ENCODE peak calls at places on chromosomes 3 and 15, in seven cellular contexts. B is mammary epithelial cell, Z is cardiac fibroblast, P is activated B cell treated with CpG ODN at 0.5 μM for 24 hours, X is AG09319, M is A549, J is AG10803. Q is an unnamed sample.

GRCh38 chr3:132880986-132881385 is 157.2 kb upstream of the TMEM108 start:
- DNase-seq in B (no peak), Z (no peak), P (no peak), X (no peak), M (no peak), J (no peak), Q (no peak)

GRCh38 chr15:50562735-50563640 is 16.5 kb upstream of the USP50 start:
- DNase-seq in B (peak), Z (peak), P (no peak), X (no peak), M (no peak), J (peak), Q (no peak)

GRCh38 chr3:4417449-4417848 is 49.6 kb downstream of the SUMF1 start:
- DNase-seq in B (no peak), Z (peak), P (no peak), X (no peak), M (no peak), J (peak), Q (no peak)

GRCh38 chr15:70362911-70363310 is 265.2 kb upstream of the TLE3 start:
- DNase-seq in B (no peak), Z (peak), P (no peak), X (no peak), M (peak), J (peak), Q (peak)

GRCh38 chr3:57158813-57159678 is 6.1 kb downstream of the IL17RD start:
- DNase-seq in B (peak), Z (no peak), P (no peak), X (no peak), M (no peak), J (no peak), Q (no peak)

GRCh38 chr3:177995006-177995732 is 541.1 kb upstream of the KCNMB2 start:
- DNase-seq in B (peak), Z (peak), P (no peak), X (no peak), M (no peak), J (no peak), Q (no peak)

GRCh38 chr3:57227930-57228733 is 603 bp downstream of the APPL1 start:
- DNase-seq in B (peak), Z (peak), P (peak), X (no peak), M (peak), J (peak), Q (peak)

GRCh38 chr15:90249123-90249863 is at the start of gene TTLL13:
- DNase-seq in B (peak), Z (peak), P (peak), X (peak), M (peak), J (peak), Q (peak)

GRCh38 chr3:188389711-188390346 is 235.9 kb downstream of the LPP start:
- DNase-seq in B (peak), Z (peak), P (peak), X (no peak), M (no peak), J (no peak), Q (peak)

GRCh38 chr3:13308406-13308805 is 111.7 kb downstream of the NUP210 start:
- DNase-seq in B (peak), Z (peak), P (no peak), X (no peak), M (peak), J (peak), Q (peak)

GRCh38 chr3:155618575-155618974 is 126.3 kb downstream of the PLCH1 start:
- DNase-seq in B (no peak), Z (no peak), P (no peak), X (no peak), M (no peak), J (no peak), Q (no peak)

GRCh38 chr3:187813198-187813597 is 67.9 kb upstream of the BCL6 start:
- DNase-seq in B (no peak), Z (no peak), P (no peak), X (no peak), M (no peak), J (no peak), Q (no peak)

GRCh38 chr3:146222204-146223046 is 28.5 kb downstream of the PLSCR4 start:
- DNase-seq in B (no peak), Z (peak), P (no peak), X (no peak), M (peak), J (no peak), Q (no peak)

GRCh38 chr15:83372434-83372873 is 74.7 kb upstream of the SH3GL3 start:
- DNase-seq in B (peak), Z (no peak), P (no peak), X (no peak), M (no peak), J (peak), Q (no peak)

GRCh38 chr3:58597770-58598310 is 20.6 kb upstream of the FAM107A start:
- DNase-seq in B (no peak), Z (no peak), P (no peak), X (no peak), M (no peak), J (no peak), Q (no peak)

GRCh38 chr3:186938716-186939115 is 8.4 kb downstream of the ST6GAL1 start:
- DNase-seq in B (no peak), Z (peak), P (no peak), X (no peak), M (no peak), J (no peak), Q (no peak)

GRCh38 chr3:185822221-185822956 is 2.5 kb downstream of the IGF2BP2 start:
- DNase-seq in B (peak), Z (peak), P (no peak), X (no peak), M (no peak), J (peak), Q (no peak)

GRCh38 chr3:69239063-69239462 is 116.7 kb upstream of the LMOD3 start:
- DNase-seq in B (no peak), Z (no peak), P (no peak), X (no peak), M (no peak), J (no peak), Q (no peak)

GRCh38 chr15:94070341-94071275 is 160.8 kb upstream of the MCTP2 start:
- DNase-seq in B (no peak), Z (no peak), P (no peak), X (no peak), M (peak), J (peak), Q (no peak)

GRCh38 chr15:89457086-89457485 is 39.3 kb downstream of the RHCG start:
- DNase-seq in B (peak), Z (peak), P (no peak), X (no peak), M (peak), J (peak), Q (no peak)

GRCh38 chr15:59222906-59223579 is 16.4 kb downstream of the LDHAL6B start:
- DNase-seq in B (no peak), Z (no peak), P (no peak), X (no peak), M (no peak), J (no peak), Q (no peak)

GRCh38 chr3:82293867-82294266 is 532.4 kb upstream of the GBE1 start:
- DNase-seq in B (no peak), Z (peak), P (no peak), X (no peak), M (no peak), J (no peak), Q (peak)

GRCh38 chr3:33144433-33144832 is 30.6 kb downstream of the CRTAP start:
- DNase-seq in B (no peak), Z (no peak), P (no peak), X (no peak), M (peak), J (no peak), Q (peak)

GRCh38 chr3:141294848-141295247 is 63.2 kb downstream of the PXYLP1 start:
- DNase-seq in B (peak), Z (peak), P (no peak), X (no peak), M (peak), J (peak), Q (no peak)

GRCh38 chr3:6799264-6799915 is 61.5 kb upstream of the GRM7 start:
- DNase-seq in B (peak), Z (peak), P (no peak), X (no peak), M (peak), J (peak), Q (peak)

GRCh38 chr3:43153189-43154083 is 47.6 kb upstream of the POMGNT2 start:
- DNase-seq in B (no peak), Z (peak), P (no peak), X (peak), M (no peak), J (peak), Q (no peak)

GRCh38 chr15:48358229-48358641 is 27.0 kb downstream of the DUT start:
- DNase-seq in B (no peak), Z (peak), P (no peak), X (no peak), M (peak), J (peak), Q (peak)

GRCh38 chr15:95928822-95929221 is 401.7 kb upstream of the NR2F2 start:
- DNase-seq in B (no peak), Z (no peak), P (no peak), X (no peak), M (no peak), J (no peak), Q (no peak)

GRCh38 chr3:114496021-114496434 is 202.2 kb downstream of the TIGIT start:
- DNase-seq in B (peak), Z (peak), P (no peak), X (no peak), M (peak), J (peak), Q (no peak)

GRCh38 chr15:64979252-64979710 is 10.4 kb downstream of the SPG21 start:
- DNase-seq in B (no peak), Z (no peak), P (no peak), X (no peak), M (no peak), J (no peak), Q (no peak)

GRCh38 chr15:89042387-89042786 is 45.9 kb upstream of the ABHD2 start:
- DNase-seq in B (no peak), Z (no peak), P (no peak), X (no peak), M (no peak), J (no peak), Q (no peak)

GRCh38 chr3:150210461-150211110 is 197.5 kb upstream of the TSC22D2 start:
- DNase-seq in B (no peak), Z (peak), P (no peak), X (no peak), M (no peak), J (no peak), Q (no peak)

GRCh38 chr15:29538110-29538509 is 268.5 kb upstream of the NSMCE3 start:
- DNase-seq in B (no peak), Z (no peak), P (no peak), X (no peak), M (peak), J (no peak), Q (no peak)

GRCh38 chr3:9468460-9468859 is 71.0 kb downstream of the SETD5 start:
- DNase-seq in B (no peak), Z (peak), P (no peak), X (no peak), M (no peak), J (no peak), Q (no peak)

GRCh38 chr15:25852696-25853524 is 10.2 kb downstream of the ATP10A start:
- DNase-seq in B (no peak), Z (peak), P (no peak), X (no peak), M (peak), J (peak), Q (no peak)

DNA sequence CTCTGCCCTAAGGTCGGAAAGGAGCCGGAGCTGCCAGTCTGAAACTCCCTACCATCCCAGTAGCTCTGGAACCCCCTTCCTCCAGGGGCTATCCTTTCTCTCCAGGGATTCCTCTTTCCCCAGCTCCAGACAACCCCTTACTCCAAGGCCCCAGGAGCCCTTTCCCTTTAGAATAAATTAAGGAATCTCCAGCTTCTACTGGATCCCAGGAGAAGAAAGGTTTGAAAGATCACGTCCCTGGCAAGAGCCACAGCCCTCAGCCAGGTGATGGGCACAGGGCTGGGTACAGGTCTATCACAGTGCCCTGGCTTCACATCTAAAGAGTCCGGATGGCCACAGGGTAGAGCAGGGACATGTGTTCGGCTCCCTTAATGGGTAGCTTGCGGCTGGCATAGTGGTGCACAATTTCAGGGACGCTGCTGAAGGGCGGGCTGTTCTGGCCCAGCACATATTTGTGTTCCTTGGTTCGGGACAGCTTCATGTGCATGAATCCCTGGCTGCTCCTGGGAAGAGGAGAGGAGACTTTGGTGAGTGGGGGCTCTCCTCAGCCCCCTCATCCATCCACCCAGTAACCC is 20.0 kb downstream of the SHF start:
- DNase-seq in B (no peak), Z (no peak), P (no peak), X (no peak), M (no peak), J (no peak), Q (no peak)
- TF ChIP-seq CTCF in B (no peak), Z (no peak), P (no peak), X (no peak), M (no peak), J (no peak), Q (no peak)

DNA sequence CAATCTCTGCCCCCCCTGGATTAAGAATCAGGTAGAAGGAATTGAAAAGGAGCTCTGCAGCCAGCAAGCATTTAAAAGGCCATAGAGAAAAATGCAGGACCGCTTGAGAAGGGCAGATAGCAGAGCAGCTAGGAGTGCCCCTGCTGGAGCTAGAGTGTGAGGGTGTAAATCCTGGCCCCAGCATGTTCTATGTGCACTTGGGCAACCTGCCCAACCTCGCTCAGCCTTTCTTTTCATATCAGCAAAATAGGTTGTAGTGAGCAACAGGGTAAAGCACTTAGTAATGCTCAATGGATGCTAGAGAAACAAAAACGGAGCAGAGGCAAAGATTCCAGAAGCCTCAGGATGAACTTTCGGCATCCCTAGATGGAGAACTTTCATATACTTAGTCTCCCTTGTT is 25.0 kb upstream of the THBS1 start:
- DNase-seq in B (no peak), Z (no peak), P (no peak), X (no peak), M (no peak), J (no peak), Q (no peak)
- TF ChIP-seq CTCF in B (no peak), Z (no peak), P (no peak), X (no peak), M (no peak), J (no peak), Q (no peak)

GRCh38 chr3:46662771-46663551 is 30.5 kb downstream of the ALS2CL start:
- DNase-seq in B (no peak), Z (peak), P (no peak), X (no peak), M (no peak), J (peak), Q (peak)

GRCh38 chr3:46664188-46664970 is 29.1 kb downstream of the ALS2CL start:
- DNase-seq in B (no peak), Z (no peak), P (no peak), X (no peak), M (no peak), J (no peak), Q (peak)

GRCh38 chr3:46664971-46665762 is 28.3 kb downstream of the ALS2CL start:
- DNase-seq in B (no peak), Z (no peak), P (no peak), X (no peak), M (no peak), J (no peak), Q (no peak)

GRCh38 chr3:46661776-46662766 is 31.4 kb downstream of the ALS2CL start:
- DNase-seq in B (no peak), Z (no peak), P (no peak), X (no peak), M (no peak), J (no peak), Q (peak)

DNA sequence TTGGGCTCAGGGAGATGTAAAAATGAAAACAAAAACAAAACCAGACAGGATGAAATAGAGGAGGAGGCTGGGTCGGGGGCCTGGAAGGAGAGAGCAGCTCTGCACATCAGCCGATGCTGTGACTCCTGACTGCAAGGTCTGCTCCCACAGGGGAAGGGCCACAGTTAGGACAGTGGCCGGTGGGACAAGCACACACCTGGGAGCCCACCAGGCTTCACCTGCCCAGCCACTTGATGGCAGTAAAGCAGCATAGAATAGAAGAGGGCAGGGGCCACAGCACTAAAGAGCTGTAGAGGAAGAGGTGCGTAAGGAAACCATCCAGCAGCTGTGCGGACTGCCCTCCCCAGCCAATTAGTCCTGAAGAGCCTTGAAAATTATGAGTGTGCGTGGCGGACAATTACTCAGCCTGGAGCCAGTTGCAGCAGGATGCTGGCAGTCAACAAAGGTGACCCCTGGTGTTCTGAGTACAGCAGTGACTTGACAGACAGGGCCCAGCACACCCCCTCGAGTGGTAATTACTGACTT is 29.8 kb downstream of the ALS2CL start:
- DNase-seq in B (no peak), Z (no peak), P (no peak), X (no peak), M (peak), J (no peak), Q (peak)
- TF ChIP-seq CTCF in B (peak), Z (no peak), P (no peak), X (no peak), M (peak), J (no peak), Q (no peak)

GRCh38 chr15:39504812-39505211 is 76.1 kb upstream of the THBS1 start:
- DNase-seq in B (peak), Z (peak), P (no peak), X (peak), M (peak), J (peak), Q (no peak)
- TF ChIP-seq CTCF in B (no peak), Z (no peak), P (no peak), X (no peak), M (no peak), J (no peak), Q (no peak)

GRCh38 chr15:62928996-62929350 is 113.6 kb upstream of the TPM1 start:
- DNase-seq in B (peak), Z (peak), P (no peak), X (no peak), M (peak), J (no peak), Q (no peak)

GRCh38 chr15:62925875-62926274 is 116.7 kb upstream of the TPM1 start:
- DNase-seq in B (no peak), Z (no peak), P (no peak), X (no peak), M (no peak), J (no peak), Q (no peak)

GRCh38 chr15:62931650-62932049 is 110.9 kb upstream of the TPM1 start:
- DNase-seq in B (no peak), Z (no peak), P (no peak), X (no peak), M (no peak), J (peak), Q (no peak)

GRCh38 chr15:62927196-62927595 is 115.4 kb upstream of the TPM1 start:
- DNase-seq in B (no peak), Z (no peak), P (no peak), X (no peak), M (peak), J (no peak), Q (no peak)

GRCh38 chr15:62928242-62928995 is 114.1 kb upstream of the TPM1 start:
- DNase-seq in B (peak), Z (peak), P (no peak), X (peak), M (peak), J (peak), Q (no peak)
- TF ChIP-seq CTCF in B (peak), Z (peak), P (no peak), X (peak), M (peak), J (peak), Q (no peak)

GRCh38 chr3:119360046-119360445 is 65.9 kb downstream of the ARHGAP31 start:
- DNase-seq in B (no peak), Z (no peak), P (no peak), X (no peak), M (no peak), J (no peak), Q (no peak)

GRCh38 chr3:119357190-119357589 is 63.0 kb downstream of the ARHGAP31 start:
- DNase-seq in B (peak), Z (peak), P (no peak), X (no peak), M (no peak), J (no peak), Q (no peak)

GRCh38 chr3:119362010-119362409 is 67.8 kb downstream of the ARHGAP31 start:
- DNase-seq in B (no peak), Z (no peak), P (no peak), X (no peak), M (no peak), J (no peak), Q (no peak)

GRCh38 chr3:119360736-119361462 is 66.7 kb downstream of the ARHGAP31 start:
- DNase-seq in B (no peak), Z (no peak), P (no peak), X (no peak), M (no peak), J (no peak), Q (no peak)

GRCh38 chr3:119359476-119359998 is 65.4 kb downstream of the ARHGAP31 start:
- DNase-seq in B (no peak), Z (no peak), P (no peak), X (no peak), M (no peak), J (no peak), Q (no peak)
- TF ChIP-seq CTCF in B (no peak), Z (no peak), P (no peak), X (no peak), M (no peak), J (no peak), Q (no peak)

Q was measured in GM13976.